ENCODE peak calls at places on chromosomes 11 and 22, in five cellular contexts. H is K562, Y is GM12878, V is HepG2, T is SK-N-SH. S is an unnamed sample.

GRCh38 chr11:11856638-11857037 is 14.9 kb downstream of the USP47 start:
- DNase-seq in H (no peak), Y (peak), V (no peak), T (no peak), S (no peak)

GRCh38 chr11:8910662-8911039 is 338 bp upstream of the AKIP1 start:
- DNase-seq in H (no peak), Y (no peak), V (no peak), T (no peak), S (no peak)

GRCh38 chr11:10050561-10050960 is 243.5 kb downstream of the SBF2 start:
- DNase-seq in H (no peak), Y (no peak), V (peak), T (no peak), S (no peak)

GRCh38 chr11:92199991-92200390 is 24.6 kb upstream of the FAT3 start:
- DNase-seq in H (no peak), Y (no peak), V (no peak), T (no peak), S (no peak)

GRCh38 chr11:102279641-102280170 is 37.6 kb upstream of the BIRC3 start:
- DNase-seq in H (no peak), Y (peak), V (peak), T (no peak), S (no peak)

GRCh38 chr11:13269775-13270174 is 7.8 kb upstream of the BMAL1 start:
- DNase-seq in H (no peak), Y (no peak), V (no peak), T (no peak), S (no peak)

GRCh38 chr22:41998361-41999261 is at the start of gene WBP2NL:
- DNase-seq in H (peak), Y (peak), V (no peak), T (peak), S (no peak)

GRCh38 chr11:75777461-75778110 is 9.0 kb downstream of the DGAT2 start:
- DNase-seq in H (no peak), Y (no peak), V (no peak), T (no peak), S (no peak)

GRCh38 chr22:24117942-24118341 is 63.3 kb upstream of the SUSD2 start:
- DNase-seq in H (no peak), Y (no peak), V (no peak), T (peak), S (no peak)

GRCh38 chr11:34536056-34536455 is 22.5 kb upstream of the ELF5 start:
- DNase-seq in H (no peak), Y (no peak), V (no peak), T (no peak), S (no peak)

GRCh38 chr11:34809191-34810106 is 106.7 kb downstream of the APIP start:
- DNase-seq in H (peak), Y (no peak), V (no peak), T (no peak), S (no peak)

GRCh38 chr11:45805305-45806071 is 539 bp downstream of the SLC35C1 start:
- DNase-seq in H (no peak), Y (no peak), V (peak), T (no peak), S (no peak)
- TF ChIP-seq JUND in H (no peak), Y (no peak), V (peak), T (no peak), S (no peak)

DNA sequence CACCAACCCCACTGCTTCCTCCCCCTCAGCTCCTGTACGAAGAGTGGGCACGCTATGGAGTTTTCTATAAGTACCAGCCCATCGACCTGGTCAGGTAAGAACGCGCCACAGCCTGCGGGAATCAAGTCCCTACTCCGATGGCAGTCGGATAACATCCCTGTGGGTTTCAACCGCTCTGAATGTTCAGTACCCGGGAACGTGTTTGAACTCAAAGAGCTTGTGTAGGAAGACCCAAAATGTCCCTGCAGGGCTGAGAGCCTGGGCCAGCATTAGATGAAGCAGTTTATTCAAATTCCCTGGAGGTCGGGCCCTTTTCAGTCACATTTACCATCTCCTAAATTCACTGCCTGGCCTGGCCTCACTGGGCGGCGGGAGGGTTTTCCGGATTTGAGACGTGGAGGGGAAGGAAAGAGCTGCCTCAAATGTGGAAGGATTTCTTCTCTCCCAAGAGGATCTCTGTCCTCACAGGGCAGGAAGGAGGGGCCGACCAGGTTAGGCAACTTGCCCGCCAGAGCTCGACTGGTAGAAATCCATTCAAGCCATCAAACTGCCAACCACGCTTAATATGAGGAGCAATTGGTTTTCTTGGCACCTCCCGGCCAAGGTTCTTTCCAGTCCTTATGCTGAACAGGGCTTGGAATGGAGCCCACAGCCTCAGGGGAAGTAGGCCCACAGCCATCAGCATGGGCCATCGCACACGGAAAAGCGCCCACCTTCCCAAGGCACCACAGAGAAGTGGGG is 46.4 kb downstream of the ANO1 start:
- DNase-seq in H (no peak), Y (no peak), V (no peak), T (no peak), S (no peak)
- TF ChIP-seq REST in H (no peak), Y (no peak), V (no peak), T (no peak), S (no peak)

DNA sequence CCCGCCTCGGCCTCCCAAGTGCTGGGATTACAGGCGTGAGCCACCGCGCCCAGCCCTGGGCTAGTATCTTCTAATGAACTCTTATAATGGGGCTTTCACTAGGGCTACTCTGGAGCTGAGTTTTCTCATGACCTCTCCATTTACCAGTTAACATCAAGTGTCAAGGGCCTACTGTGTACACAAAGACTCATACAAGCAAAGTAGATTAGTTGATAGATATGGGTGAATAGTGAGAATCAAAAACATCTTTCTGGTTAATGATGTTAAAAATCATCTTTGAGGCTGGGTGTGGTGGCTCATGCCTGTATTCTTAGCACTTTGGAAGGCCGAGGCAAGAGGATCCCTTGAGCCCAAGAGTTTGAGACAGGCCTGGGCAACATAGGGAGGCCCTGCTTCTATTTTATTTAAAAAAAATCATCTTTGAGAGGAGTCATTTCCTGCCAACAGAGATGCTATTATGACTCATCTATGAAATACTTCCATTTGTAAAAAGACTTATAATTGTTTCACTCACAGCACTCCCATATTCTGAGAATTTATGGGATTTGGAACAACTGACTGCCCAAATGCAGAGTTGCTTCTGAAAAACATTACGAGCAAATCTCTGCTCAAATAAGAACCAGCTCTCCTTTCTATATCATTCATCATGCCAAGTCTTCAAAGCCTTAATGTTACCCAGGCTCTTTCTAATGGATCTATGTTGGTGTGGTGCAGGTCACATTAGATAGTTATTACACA is 57.0 kb downstream of the GDPD4 start:
- DNase-seq in H (no peak), Y (no peak), V (peak), T (no peak), S (no peak)
- TF ChIP-seq JUND in H (no peak), Y (no peak), V (no peak), T (peak), S (peak)

DNA sequence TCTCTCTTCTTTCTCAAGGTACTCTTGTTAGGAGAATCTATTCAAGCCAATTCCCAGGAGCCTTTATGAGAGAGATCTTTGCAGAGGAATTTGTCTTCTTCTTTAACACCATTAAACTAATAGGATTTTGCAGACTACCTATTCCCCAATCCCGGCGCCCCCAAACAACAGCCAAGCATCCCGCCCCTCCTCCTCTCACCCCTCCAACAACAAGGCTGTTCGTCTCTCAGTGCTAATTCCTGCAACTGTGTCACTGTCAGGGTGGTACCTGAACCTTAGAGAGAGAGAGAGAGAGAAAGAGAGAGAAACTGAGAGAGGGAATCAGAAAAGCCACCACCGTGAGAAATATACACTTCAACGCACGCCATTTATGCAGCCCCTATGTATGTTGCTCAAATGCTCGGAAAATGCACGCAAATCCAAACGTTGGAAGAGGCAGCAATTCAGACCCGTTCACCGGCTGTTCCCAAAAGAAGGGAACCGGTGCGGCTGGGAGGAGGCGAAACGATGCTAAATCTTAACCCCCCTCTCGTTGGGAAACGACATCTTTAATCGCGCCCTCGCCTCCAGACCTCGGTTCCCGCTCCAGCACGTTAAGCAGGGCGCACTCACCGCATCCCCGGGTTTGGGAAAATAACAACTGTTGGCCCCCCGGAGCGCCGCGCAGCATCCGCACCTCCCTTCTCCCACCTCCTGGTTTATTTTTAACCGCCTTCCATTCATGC is 943 bp downstream of the KCNA4 start:
- DNase-seq in H (no peak), Y (no peak), V (no peak), T (peak), S (no peak)
- TF ChIP-seq REST in H (no peak), Y (no peak), V (no peak), T (no peak), S (no peak)

GRCh38 chr22:47288640-47289039 is 526.2 kb downstream of the TBC1D22A start:
- DNase-seq in H (no peak), Y (no peak), V (no peak), T (no peak), S (no peak)
- TF ChIP-seq JUND in H (no peak), Y (no peak), V (no peak), T (no peak), S (no peak)

GRCh38 chr11:76935030-76935429 is 74.3 kb downstream of the ACER3 start:
- DNase-seq in H (no peak), Y (no peak), V (no peak), T (no peak), S (no peak)
- TF ChIP-seq REST in H (no peak), Y (no peak), V (no peak), T (no peak), S (no peak)

GRCh38 chr11:20707876-20708275 is 38.5 kb downstream of the NELL1 start:
- DNase-seq in H (no peak), Y (no peak), V (no peak), T (no peak), S (no peak)
- TF ChIP-seq JUND in H (no peak), Y (no peak), V (no peak), T (no peak), S (no peak)

DNA sequence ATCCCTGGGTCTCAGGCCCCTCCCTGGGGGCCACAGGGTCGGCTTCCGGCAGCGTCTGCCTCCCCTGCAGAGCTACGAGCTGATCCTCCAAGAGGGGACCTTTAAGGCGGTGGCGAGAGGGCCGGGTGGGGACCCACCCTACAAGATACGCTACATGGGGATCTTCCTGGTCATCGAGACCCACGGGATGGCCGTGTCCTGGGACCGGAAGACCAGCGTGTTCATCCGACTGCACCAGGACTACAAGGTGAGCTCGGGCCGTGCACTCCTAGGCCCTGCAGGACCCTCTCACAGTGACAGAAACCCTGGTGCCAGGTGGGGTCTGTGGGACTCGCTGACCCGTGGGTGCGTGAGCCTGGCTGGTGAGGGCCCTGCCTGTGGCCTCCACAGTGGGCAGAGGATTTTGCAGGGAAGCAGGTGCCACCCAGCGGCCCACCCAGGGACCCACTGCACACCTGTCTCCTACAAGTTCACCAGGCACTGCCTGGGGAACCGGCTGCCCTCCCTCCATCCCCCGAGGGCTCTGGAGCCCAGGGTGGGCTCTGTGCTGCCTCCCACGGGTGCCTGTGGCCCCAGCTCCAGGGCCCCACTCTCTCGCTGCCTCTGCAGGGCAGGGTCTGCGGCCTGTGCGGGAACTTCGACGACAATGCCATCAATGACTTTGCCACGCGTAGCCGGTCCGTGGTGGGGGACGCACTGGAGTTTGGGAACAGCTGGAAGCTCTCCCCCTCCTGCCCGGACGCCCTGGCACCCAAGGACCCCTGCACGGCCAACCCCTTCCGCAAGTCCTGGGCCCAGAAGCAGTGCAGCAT is 13.7 kb downstream of the MUC5B start:
- DNase-seq in H (no peak), Y (no peak), V (no peak), T (no peak), S (no peak)
- TF ChIP-seq REST in H (no peak), Y (no peak), V (no peak), T (no peak), S (no peak)